ENCODE peak calls at places on chromosomes 7 and 10, in four cellular contexts. H is SK-MEL-5, M is SK-N-MC, L is ACHN. R is an unnamed sample.

GRCh38 chr10:114879541-114880158 is 58.1 kb downstream of the FHIP2A start:
- DNase-seq in H (peak; percentile 69), L (peak; percentile 62), M (no peak), R (no peak)

GRCh38 chr7:123797673-123798526 is 47.1 kb upstream of the HYAL4 start:
- DNase-seq in H (peak; percentile 78), M (peak; percentile 35), L (peak; percentile 70), R (peak; percentile 92)

GRCh38 chr10:107924458-107924857 is 760.0 kb upstream of the SORCS1 start:
- DNase-seq in M (no peak), L (no peak), H (no peak), R (no peak)

GRCh38 chr7:73519867-73520672 is 2.0 kb downstream of the BAZ1B start:
- DNase-seq in L (peak; percentile 19), M (no peak), H (no peak), R (no peak)

GRCh38 chr10:15712903-15713302 is 6.8 kb downstream of the ITGA8 start:
- DNase-seq in M (no peak), L (no peak), H (no peak), R (no peak)

GRCh38 chr7:155529845-155530244 is 16.5 kb downstream of the CNPY1 start:
- DNase-seq in L (no peak), H (no peak), M (no peak), R (no peak)

GRCh38 chr7:17506090-17506489 is 207.6 kb downstream of the AHR start:
- DNase-seq in H (no peak), M (no peak), L (no peak), R (no peak)

GRCh38 chr7:75599244-75599771 is 107.2 kb downstream of the SPDYE5 start:
- DNase-seq in L (no peak), H (peak; percentile 87), M (no peak), R (no peak)

GRCh38 chr10:52566471-52567246 is 205.9 kb downstream of the MBL2 start:
- DNase-seq in L (peak; percentile 52), M (no peak), H (peak; percentile 55), R (no peak)

GRCh38 chr10:43983856-43984271 is 335.2 kb upstream of the ZNF32 start:
- DNase-seq in H (no peak), L (no peak), M (no peak), R (no peak)

GRCh38 chr7:133076142-133076541 is 5.7 kb downstream of the CHCHD3 start:
- DNase-seq in M (no peak), H (no peak), L (no peak), R (no peak)

GRCh38 chr10:46553238-46554049 is 3.0 kb downstream of the GPRIN2 start:
- DNase-seq in M (no peak), L (no peak), H (no peak), R (no peak)

GRCh38 chr10:117217196-117217761 is 20.0 kb downstream of the KCNK18 start:
- DNase-seq in M (no peak), H (peak; percentile 24), L (peak; percentile 34), R (no peak)

GRCh38 chr7:104807676-104808075 is 206.3 kb upstream of the KMT2E start:
- DNase-seq in M (no peak), H (peak; percentile 96), L (no peak), R (no peak)

GRCh38 chr7:108613147-108613948 is 43.7 kb downstream of the DNAJB9 start:
- DNase-seq in L (peak; percentile 73), M (peak; percentile 81), H (peak; percentile 79), R (no peak)

GRCh38 chr7:134798155-134798554 is 18.7 kb downstream of the CALD1 start:
- DNase-seq in L (no peak), M (no peak), H (no peak), R (no peak)

GRCh38 chr7:30269398-30269964 is 14.9 kb upstream of the ZNRF2 start:
- DNase-seq in M (no peak), H (no peak), L (no peak), R (no peak)

GRCh38 chr10:100175873-100176272 is 10.0 kb downstream of the ERLIN1 start:
- DNase-seq in H (no peak), M (no peak), L (no peak), R (no peak)

GRCh38 chr7:117071597-117071996 is 118.3 kb downstream of the ST7 start:
- DNase-seq in L (no peak), H (no peak), M (no peak), R (no peak)

GRCh38 chr7:110839866-110840265 is 251.1 kb upstream of the LRRN3 start:
- DNase-seq in H (peak; percentile 61), M (no peak), L (no peak), R (no peak)

GRCh38 chr10:95792874-95793285 is 36.9 kb downstream of the ENTPD1 start:
- DNase-seq in M (no peak), H (no peak), L (no peak), R (no peak)

GRCh38 chr10:74586088-74586585 is 240.3 kb upstream of the KAT6B start:
- DNase-seq in L (peak; percentile 5), H (no peak), M (no peak), R (no peak)

GRCh38 chr10:127872871-127873600 is 19.7 kb downstream of the CLRN3 start:
- DNase-seq in L (peak; percentile 32), H (peak; percentile 27), M (no peak), R (no peak)

GRCh38 chr10:55091691-55092328 is 290.8 kb upstream of the PCDH15 start:
- DNase-seq in H (peak; percentile 35), L (peak; percentile 41), M (no peak), R (no peak)

GRCh38 chr7:87886875-87887274 is 10.6 kb downstream of the DBF4 start:
- DNase-seq in L (peak; percentile 78), M (no peak), H (peak; percentile 64), R (no peak)

GRCh38 chr10:31888442-31888841 is 40.2 kb downstream of the ARHGAP12 start:
- DNase-seq in H (no peak), M (no peak), L (no peak), R (no peak)

GRCh38 chr7:83611776-83612175 is 37.2 kb downstream of the SEMA3E start:
- DNase-seq in H (no peak), L (no peak), M (no peak), R (no peak)

GRCh38 chr10:49360271-49361177 is 35.4 kb downstream of the DRGX start:
- DNase-seq in H (no peak), L (no peak), M (no peak), R (no peak)

GRCh38 chr7:78441737-78442136 is 643.2 kb downstream of the PHTF2 start:
- DNase-seq in L (no peak), H (no peak), M (no peak), R (no peak)

GRCh38 chr7:107392811-107393210 is 77.0 kb upstream of the GPR22 start:
- DNase-seq in L (no peak), H (no peak), M (no peak), R (no peak)

R was measured in epithelial cell of proximal tubule.